ENCODE peak calls at places on chromosomes 13 and 19, in seven cellular contexts. M, K, Q, H, E, R and O are unnamed samples.

GRCh38 chr19:40139533-40140287 is 49.0 kb upstream of the ZNF780A start:
- DNase-seq in M (peak), K (no peak), Q (peak), H (no peak), E (no peak), R (peak), O (no peak)

GRCh38 chr19:14147797-14148605 is 11.6 kb upstream of the ASF1B start:
- DNase-seq in M (peak), K (peak), Q (peak), H (peak), E (peak), R (peak), O (peak)

GRCh38 chr13:78247362-78247761 is 328.7 kb upstream of the EDNRB start:
- DNase-seq in M (no peak), K (no peak), Q (peak), H (no peak), E (no peak), R (no peak), O (no peak)

GRCh38 chr19:19610376-19611240 is 7.9 kb downstream of the PBX4 start:
- DNase-seq in M (peak), K (no peak), Q (no peak), H (no peak), E (no peak), R (no peak), O (no peak)

GRCh38 chr19:30391554-30392551 is 19.7 kb downstream of the ZNF536 start:
- DNase-seq in M (no peak), K (no peak), Q (peak), H (no peak), E (no peak), R (peak), O (no peak)

GRCh38 chr13:73106513-73107214 is 47.9 kb downstream of the KLF5 start:
- DNase-seq in M (no peak), K (no peak), Q (no peak), H (no peak), E (no peak), R (no peak), O (no peak)

GRCh38 chr19:40750035-40750284 is 317 bp downstream of the ACTMAP start:
- DNase-seq in M (no peak), K (no peak), Q (no peak), H (no peak), E (no peak), R (no peak), O (no peak)

GRCh38 chr13:61531383-61532065 is 115.9 kb upstream of the PCDH20 start:
- DNase-seq in M (no peak), K (no peak), Q (no peak), H (no peak), E (no peak), R (no peak), O (no peak)

GRCh38 chr13:71867101-71867814 is at the start of gene DACH1:
- DNase-seq in M (peak), K (peak), Q (peak), H (no peak), E (peak), R (peak), O (peak)

GRCh38 chr13:112861876-112862615 is 107.0 kb upstream of the MCF2L start:
- DNase-seq in M (no peak), K (no peak), Q (no peak), H (no peak), E (no peak), R (no peak), O (peak)

GRCh38 chr19:38213911-38214625 is 10.0 kb downstream of the DPF1 start:
- DNase-seq in M (peak), K (peak), Q (peak), H (no peak), E (no peak), R (peak), O (no peak)